ENCODE peak calls at places on chromosomes 1 and 21, in five cellular contexts. J is epithelial cell of esophagus, W is colonic mucosa, Z is cardiac fibroblast, V is GM06990. P is an unnamed sample.

GRCh38 chr1:197423006-197423405 is 155.0 kb downstream of the CRB1 start:
- DNase-seq in J (no peak), W (no peak), Z (peak; percentile 70), V (no peak), P (no peak)

GRCh38 chr1:20110679-20111078 is 8.7 kb downstream of the PLA2G2D start:
- DNase-seq in J (peak; percentile 78), W (no peak), Z (peak; percentile 92), V (no peak), P (no peak)

GRCh38 chr1:23601968-23602876 is 42.9 kb upstream of the ID3 start:
- DNase-seq in J (no peak), W (no peak), Z (no peak), V (no peak), P (no peak)

GRCh38 chr1:77228836-77229235 is 9.6 kb upstream of the PIGK start:
- DNase-seq in J (no peak), W (no peak), Z (no peak), V (no peak), P (no peak)

GRCh38 chr1:48654606-48655210 is 122.0 kb downstream of the BEND5 start:
- DNase-seq in J (no peak), W (no peak), Z (no peak), V (no peak), P (no peak)

GRCh38 chr1:175530981-175531380 is 212.4 kb downstream of the TNR start:
- DNase-seq in J (no peak), W (no peak), Z (no peak), V (no peak), P (no peak)

GRCh38 chr1:4489486-4489885 is 164.9 kb upstream of the AJAP1 start:
- DNase-seq in J (no peak), W (no peak), Z (no peak), V (no peak), P (no peak)

GRCh38 chr21:45408811-45409261 is 3.9 kb downstream of the COL18A1 start:
- DNase-seq in J (no peak), W (no peak), Z (no peak), V (no peak), P (no peak)

GRCh38 chr1:59879556-59879955 is 47.0 kb downstream of the CYP2J2 start:
- DNase-seq in J (peak; percentile 89), W (peak; percentile 91), Z (peak; percentile 88), V (peak; percentile 9), P (peak; percentile 32)

GRCh38 chr21:32132911-32133310 is 145.9 kb downstream of the MIS18A start:
- DNase-seq in J (no peak), W (no peak), Z (no peak), V (no peak), P (no peak)

GRCh38 chr1:153919879-153920852 is 2.6 kb downstream of the GATAD2B start:
- DNase-seq in J (peak; percentile 15), W (no peak), Z (peak; percentile 44), V (no peak), P (no peak)

GRCh38 chr1:195530961-195531360 is 1077.3 kb downstream of the KCNT2 start:
- DNase-seq in J (no peak), W (no peak), Z (no peak), V (no peak), P (no peak)

GRCh38 chr1:63651110-63651776 is 58.0 kb downstream of the PGM1 start:
- DNase-seq in J (no peak), W (no peak), Z (peak; percentile 69), V (no peak), P (no peak)

DNA sequence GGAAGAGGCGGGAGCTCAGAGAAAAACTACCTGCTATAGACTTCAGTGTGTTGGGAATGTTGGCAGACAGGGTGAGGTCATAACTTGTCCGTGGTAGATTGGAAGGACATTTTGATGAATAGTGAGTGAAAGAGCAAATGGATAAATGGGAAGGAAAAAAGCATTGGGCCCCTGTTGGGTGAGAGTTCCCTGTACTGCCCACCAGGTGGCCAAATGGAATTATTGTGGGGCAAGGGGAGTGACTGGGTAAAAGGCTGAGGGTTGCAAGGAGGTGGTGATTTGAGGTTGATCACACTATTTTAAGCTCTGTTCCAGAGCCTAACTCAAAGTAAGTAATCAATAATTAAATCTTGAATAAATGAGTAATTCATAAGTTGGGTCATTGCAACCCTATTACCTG is 60.4 kb downstream of the MRPS6 start:
- DNase-seq in J (no peak), W (no peak), Z (no peak), V (no peak), P (no peak)
- TF ChIP-seq CTCF in J (peak; percentile 26), W (no peak), Z (peak; percentile 26), V (peak; percentile 13), P (peak; percentile 18)

GRCh38 chr21:35476616-35477395 is 427.7 kb upstream of the RUNX1 start:
- DNase-seq in J (no peak), W (no peak), Z (peak; percentile 64), V (no peak), P (no peak)

GRCh38 chr21:35475768-35476167 is 426.7 kb upstream of the RUNX1 start:
- DNase-seq in J (peak; percentile 25), W (no peak), Z (peak; percentile 80), V (no peak), P (no peak)

GRCh38 chr21:35473496-35473895 is 424.4 kb upstream of the RUNX1 start:
- DNase-seq in J (no peak), W (no peak), Z (no peak), V (no peak), P (no peak)

GRCh38 chr21:35477622-35478021 is 428.5 kb upstream of the RUNX1 start:
- DNase-seq in J (no peak), W (no peak), Z (no peak), V (no peak), P (no peak)

GRCh38 chr21:35475006-35475405 is 425.9 kb upstream of the RUNX1 start:
- DNase-seq in J (no peak), W (no peak), Z (peak; percentile 66), V (no peak), P (no peak)
- TF ChIP-seq CTCF in J (no peak), W (no peak), Z (no peak), V (no peak), P (no peak)

GRCh38 chr1:226661965-226662364 is 77.1 kb downstream of the ITPKB start:
- DNase-seq in J (peak; percentile 14), W (no peak), Z (peak; percentile 24), V (no peak), P (no peak)
- TF ChIP-seq CTCF in J (peak; percentile 7), W (no peak), Z (no peak), V (no peak), P (no peak)

DNA sequence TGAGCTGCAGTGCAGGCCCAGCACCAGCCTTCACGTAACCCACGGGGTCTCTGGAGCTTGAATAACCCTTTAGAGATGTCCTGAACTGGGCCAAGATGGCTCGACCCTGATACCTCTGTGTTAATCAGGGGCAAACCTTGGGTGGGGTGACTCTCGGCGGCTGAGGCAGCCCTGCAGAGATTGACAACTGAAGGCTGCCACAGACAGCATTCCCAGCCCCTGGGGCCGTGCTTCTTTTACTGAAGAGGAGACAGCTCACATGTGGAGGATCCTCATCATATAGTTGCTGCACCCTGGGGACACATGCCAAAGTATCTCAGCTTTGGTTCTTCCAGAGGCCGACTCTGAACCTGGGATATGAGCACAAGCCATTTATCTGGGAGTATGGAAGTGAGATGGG is 57.3 kb upstream of the PTGFRN start:
- DNase-seq in J (no peak), W (no peak), Z (no peak), V (no peak), P (no peak)
- TF ChIP-seq CTCF in J (no peak), W (no peak), Z (no peak), V (no peak), P (no peak)

GRCh38 chr1:43592974-43593683 is 56.8 kb upstream of the KDM4A start:
- DNase-seq in J (no peak), W (no peak), Z (no peak), V (no peak), P (no peak)

GRCh38 chr1:43591181-43591580 is 58.8 kb upstream of the KDM4A start:
- DNase-seq in J (no peak), W (no peak), Z (no peak), V (no peak), P (no peak)

GRCh38 chr1:43588592-43588991 is 57.9 kb downstream of the PTPRF start:
- DNase-seq in J (no peak), W (no peak), Z (no peak), V (no peak), P (no peak)

GRCh38 chr1:43592051-43592665 is 57.8 kb upstream of the KDM4A start:
- DNase-seq in J (no peak), W (no peak), Z (no peak), V (no peak), P (no peak)

GRCh38 chr1:43590389-43590788 is 59.6 kb upstream of the KDM4A start:
- DNase-seq in J (no peak), W (no peak), Z (no peak), V (no peak), P (no peak)
- TF ChIP-seq CTCF in J (peak; percentile 37), W (no peak), Z (no peak), V (no peak), P (peak; percentile 13)

DNA sequence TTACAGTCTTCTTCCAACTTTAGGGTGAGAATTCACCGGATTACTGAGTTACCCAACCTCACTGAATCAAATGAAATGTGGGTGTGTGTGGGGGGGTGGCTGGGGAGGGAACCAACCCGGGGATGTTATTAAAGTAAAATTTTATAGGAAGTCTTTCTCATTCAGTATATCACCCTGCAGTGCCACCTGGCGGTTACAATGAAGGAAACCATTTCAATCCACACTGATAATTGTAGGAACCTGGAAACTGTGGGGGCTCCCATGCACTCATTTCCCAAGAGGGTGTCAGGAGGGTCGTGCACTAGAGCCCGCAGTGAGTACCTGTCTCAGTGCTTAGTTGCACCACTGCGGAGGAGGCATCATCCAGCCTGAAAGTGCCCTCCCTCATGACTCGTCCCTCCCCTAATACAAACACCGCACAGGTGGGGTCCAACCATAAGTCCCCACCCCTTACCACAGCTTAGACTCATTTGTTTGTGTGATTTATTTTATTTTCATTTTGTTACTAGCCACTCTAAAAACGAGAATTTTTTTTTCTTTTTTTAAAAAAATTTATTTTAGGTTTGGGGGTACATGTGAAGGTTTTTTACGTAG is 29.1 kb upstream of the IGSF5 start:
- DNase-seq in J (peak; percentile 42), W (peak; percentile 74), Z (peak; percentile 49), V (no peak), P (peak; percentile 12)
- TF ChIP-seq CTCF in J (peak; percentile 44), W (peak; percentile 69), Z (peak; percentile 47), V (peak; percentile 50), P (peak; percentile 47)

GRCh38 chr1:3404301-3404700 is 50.2 kb upstream of the ARHGEF16 start:
- DNase-seq in J (no peak), W (no peak), Z (no peak), V (no peak), P (no peak)

GRCh38 chr1:3403011-3403345 is 51.5 kb upstream of the ARHGEF16 start:
- DNase-seq in J (no peak), W (no peak), Z (no peak), V (no peak), P (no peak)

GRCh38 chr1:3404801-3405200 is 49.7 kb upstream of the ARHGEF16 start:
- DNase-seq in J (no peak), W (no peak), Z (no peak), V (no peak), P (no peak)

GRCh38 chr1:3402258-3403010 is 52.0 kb upstream of the ARHGEF16 start:
- DNase-seq in J (no peak), W (no peak), Z (no peak), V (no peak), P (no peak)

GRCh38 chr1:3403388-3404179 is 50.9 kb upstream of the ARHGEF16 start:
- DNase-seq in J (no peak), W (no peak), Z (no peak), V (no peak), P (no peak)
- TF ChIP-seq CTCF in J (no peak), W (no peak), Z (peak; percentile 16), V (no peak), P (no peak)

P was measured in GM13977.